ENCODE peak calls at places on chromosomes 3 and 15, in six cellular contexts. N is CD8-positive, alpha-beta T cell; Z is K562; G is aorta; T is esophagus muscularis mucosa; L is left ventricle myocardium inferior. E is an unnamed sample.

GRCh38 chr3:190883973-190884832 is 21.7 kb upstream of the GMNC start:
- DNase-seq in N (no peak), Z (peak; percentile 52), G (no peak), T (no peak), L (no peak), E (no peak)

GRCh38 chr3:161107311-161107710 is 2.2 kb upstream of the B3GALNT1 start:
- DNase-seq in N (no peak), Z (no peak), G (no peak), T (no peak), L (no peak), E (no peak)

GRCh38 chr3:14366915-14367523 is 35.4 kb upstream of the SLC6A6 start:
- DNase-seq in N (no peak), Z (no peak), G (no peak), T (no peak), L (no peak), E (no peak)

GRCh38 chr15:73105064-73105463 is 52.8 kb downstream of the NEO1 start:
- DNase-seq in N (no peak), Z (no peak), G (no peak), T (no peak), L (no peak), E (no peak)

GRCh38 chr15:82726816-82727215 is 17.1 kb upstream of the AP3B2 start:
- DNase-seq in N (no peak), Z (no peak), G (no peak), T (no peak), L (no peak), E (no peak)

GRCh38 chr3:68919000-68919399 is 13.3 kb downstream of the TAFA4 start:
- DNase-seq in N (no peak), Z (no peak), G (no peak), T (no peak), L (no peak), E (no peak)

GRCh38 chr3:48412375-48413001 is 17.4 kb downstream of the PLXNB1 start:
- DNase-seq in N (no peak), Z (no peak), G (peak; percentile 77), T (no peak), L (peak; percentile 5), E (peak; percentile 62)

GRCh38 chr15:79089331-79089889 is 1.2 kb downstream of the RASGRF1 start:
- DNase-seq in N (no peak), Z (no peak), G (peak; percentile 57), T (no peak), L (no peak), E (peak; percentile 58)

GRCh38 chr3:194090716-194091115 is 45.2 kb upstream of the HES1 start:
- DNase-seq in N (no peak), Z (no peak), G (no peak), T (no peak), L (no peak), E (no peak)

GRCh38 chr3:86738684-86739083 is 252.3 kb downstream of the VGLL3 start:
- DNase-seq in N (no peak), Z (no peak), G (no peak), T (no peak), L (no peak), E (no peak)

GRCh38 chr3:194089357-194090177 is 46.4 kb upstream of the HES1 start:
- DNase-seq in N (no peak), Z (peak; percentile 94), G (peak; percentile 80), T (peak; percentile 95), L (peak; percentile 39), E (peak; percentile 88)

GRCh38 chr15:99614749-99615288 is 49.0 kb downstream of the MEF2A start:
- DNase-seq in N (no peak), Z (peak; percentile 21), G (no peak), T (no peak), L (no peak), E (no peak)

GRCh38 chr3:62982795-62983455 is 107.7 kb upstream of the CADPS start:
- DNase-seq in N (no peak), Z (no peak), G (no peak), T (no peak), L (no peak), E (no peak)

GRCh38 chr3:25433868-25434267 is 5.8 kb downstream of the RARB start:
- DNase-seq in N (no peak), Z (peak; percentile 55), G (no peak), T (no peak), L (peak; percentile 25), E (no peak)

GRCh38 chr15:35393403-35393802 is 152.6 kb downstream of the DPH6 start:
- DNase-seq in N (no peak), Z (no peak), G (no peak), T (no peak), L (no peak), E (no peak)

GRCh38 chr15:98442379-98442833 is 205.9 kb upstream of the IGF1R start:
- DNase-seq in N (no peak), Z (peak; percentile 47), G (no peak), T (peak; percentile 89), L (no peak), E (no peak)

GRCh38 chr3:185637388-185637787 is 51.3 kb downstream of the SENP2 start:
- DNase-seq in N (no peak), Z (no peak), G (no peak), T (no peak), L (no peak), E (no peak)

GRCh38 chr3:13045245-13045903 is 27.9 kb downstream of the IQSEC1 start:
- DNase-seq in N (no peak), Z (no peak), G (no peak), T (no peak), L (no peak), E (no peak)

GRCh38 chr3:13045904-13046568 is 27.2 kb downstream of the IQSEC1 start:
- DNase-seq in N (no peak), Z (no peak), G (no peak), T (no peak), L (no peak), E (no peak)

GRCh38 chr3:13046569-13047279 is 26.5 kb downstream of the IQSEC1 start:
- DNase-seq in N (no peak), Z (no peak), G (no peak), T (no peak), L (no peak), E (no peak)

GRCh38 chr3:13049400-13049799 is 23.8 kb downstream of the IQSEC1 start:
- DNase-seq in N (no peak), Z (no peak), G (no peak), T (no peak), L (no peak), E (no peak)

GRCh38 chr3:13047296-13048165 is 25.7 kb downstream of the IQSEC1 start:
- DNase-seq in N (no peak), Z (no peak), G (no peak), T (no peak), L (no peak), E (no peak)
- H3K4me1 ChIP-seq in N (no peaks in the 10 kb centered on the region), Z (no peaks in the 10 kb centered on the region), G (no peaks in the 10 kb centered on the region), T (no peaks in the 10 kb centered on the region), L (peaks cover 22% of the 10 kb centered on the region), E (no peaks in the 10 kb centered on the region)

GRCh38 chr3:150759319-150759718 is 3.6 kb downstream of the SIAH2 start:
- DNase-seq in N (no peak), Z (no peak), G (no peak), T (no peak), L (no peak), E (no peak)
- H3K27ac ChIP-seq in N (no peak overlapping the region), Z (no peak overlapping the region), G (no peak overlapping the region), T (no peak overlapping the region), L (peak overlapping the region; percentile 99), E (peak overlapping the region; percentile 24)

GRCh38 chr15:31238369-31238768 is 88.3 kb upstream of the KLF13 start:
- DNase-seq in N (no peak), Z (no peak), G (no peak), T (no peak), L (no peak), E (no peak)
- H3K4me1 ChIP-seq in N (peaks cover 26% of the 10 kb centered on the region), Z (peaks cover 4% of the 10 kb centered on the region), G (no peaks in the 10 kb centered on the region), T (peaks cover 26% of the 10 kb centered on the region), L (peaks cover 42% of the 10 kb centered on the region), E (peaks cover 20% of the 10 kb centered on the region)

GRCh38 chr3:45690331-45691035 is 1.3 kb downstream of the SACM1L start:
- DNase-seq in N (no peak), Z (peak; percentile 45), G (no peak), T (no peak), L (no peak), E (no peak)

GRCh38 chr3:45689787-45690145 is 570 bp downstream of the SACM1L start:
- DNase-seq in N (no peak), Z (no peak), G (no peak), T (no peak), L (no peak), E (no peak)

GRCh38 chr3:45693941-45694521 is 4.8 kb downstream of the SACM1L start:
- DNase-seq in N (no peak), Z (no peak), G (no peak), T (no peak), L (no peak), E (no peak)

GRCh38 chr3:45688882-45689786 is at the start of gene SACM1L:
- DNase-seq in N (peak; percentile 88), Z (peak; percentile 100), G (peak; percentile 99), T (peak; percentile 99), L (peak; percentile 98), E (peak; percentile 99)

DNA sequence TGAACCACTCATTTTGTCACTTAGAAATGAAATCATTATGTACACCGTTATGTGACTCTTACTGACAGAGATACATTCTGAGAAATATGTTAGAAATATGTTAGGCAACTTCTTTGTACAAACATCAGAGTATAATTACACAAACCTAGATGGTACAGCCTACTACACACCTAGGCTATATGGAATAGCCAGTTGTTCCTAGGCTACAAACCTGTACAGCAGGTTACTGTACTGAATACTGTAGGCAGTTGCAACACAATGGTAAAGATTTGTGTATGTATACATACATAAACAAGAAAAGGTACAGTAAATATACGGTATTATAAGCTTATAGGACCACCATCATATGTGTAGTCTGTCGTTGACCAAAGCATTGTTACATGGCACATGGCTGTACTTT is 3.7 kb downstream of the SACM1L start:
- DNase-seq in N (no peak), Z (no peak), G (no peak), T (no peak), L (no peak), E (no peak)
- H3K27ac ChIP-seq in N (peak overlapping the region; percentile 83), Z (no peak overlapping the region), G (no peak overlapping the region), T (no peak overlapping the region), L (peak overlapping the region; percentile 48), E (no peak overlapping the region)

DNA sequence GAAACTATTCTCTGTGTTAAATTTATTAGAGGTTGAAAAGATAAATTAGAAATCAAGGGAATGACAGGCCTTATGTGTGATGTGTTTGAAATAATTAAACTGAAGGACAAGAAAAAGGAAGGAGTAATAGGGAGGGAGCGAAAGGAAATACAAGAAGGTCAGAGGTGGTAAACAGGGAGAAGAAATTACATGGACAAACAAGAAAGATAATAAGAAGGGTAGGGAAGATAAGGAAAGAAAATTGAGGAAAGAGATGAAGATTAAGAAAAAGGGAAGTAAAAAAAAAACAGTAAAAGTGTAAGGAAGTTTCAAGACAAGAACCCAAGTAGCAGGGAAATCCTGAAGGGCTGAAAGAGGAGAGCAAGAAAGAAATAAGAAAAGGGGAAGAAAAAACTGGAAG is 26.2 kb upstream of the ANXA2 start:
- DNase-seq in N (no peak), Z (no peak), G (no peak), T (no peak), L (no peak), E (no peak)
- H3K4me1 ChIP-seq in N (no peaks in the 10 kb centered on the region), Z (peaks cover 19% of the 10 kb centered on the region), G (peaks cover 1% of the 10 kb centered on the region), T (peaks cover 32% of the 10 kb centered on the region), L (peaks cover 4% of the 10 kb centered on the region), E (peaks cover 10% of the 10 kb centered on the region)